ENCODE peak calls at places on chromosomes 5 and 9, in nine cellular contexts. G, U, I, V, Y, O, A, L and K are unnamed samples.
A peak's percentile ranks its signal among the peaks of the same experiment; 100 is the strongest.

GRCh38 chr9:111038336-111039202 is at the start of gene LPAR1:
- DNase-seq in I (peak; percentile 79), V (no peak), L (peak; percentile 84), O (peak; percentile 80), U (peak; percentile 77), G (peak; percentile 17), Y (no peak), A (peak; percentile 57), K (no peak)

GRCh38 chr5:78755822-78756429 is 107.4 kb upstream of the LHFPL2 start:
- DNase-seq in L (no peak), I (no peak), Y (no peak), O (no peak), U (no peak), V (no peak), A (no peak), G (no peak), K (no peak)

GRCh38 chr9:13721481-13722235 is 442.2 kb upstream of the MPDZ start:
- DNase-seq in Y (no peak), L (no peak), A (no peak), O (no peak), U (no peak), V (no peak), I (no peak), G (no peak), K (no peak)

GRCh38 chr9:91583996-91584395 is 160.4 kb upstream of the NFIL3 start:
- DNase-seq in V (no peak), Y (no peak), O (no peak), A (no peak), I (no peak), G (no peak), L (no peak), U (no peak), K (no peak)

GRCh38 chr5:178221857-178222256 is 10.7 kb downstream of the PHYKPL start:
- DNase-seq in U (no peak), L (no peak), A (no peak), G (no peak), O (peak; percentile 43), V (no peak), Y (no peak), I (no peak), K (no peak)

GRCh38 chr5:68110894-68111293 is 104.7 kb upstream of the PIK3R1 start:
- DNase-seq in G (no peak), Y (no peak), O (no peak), V (no peak), U (no peak), L (no peak), A (no peak), I (no peak), K (peak; percentile 41)

GRCh38 chr5:6135977-6136376 is 242.4 kb downstream of the MED10 start:
- DNase-seq in L (no peak), O (no peak), G (no peak), V (peak; percentile 84), U (no peak), I (no peak), Y (no peak), A (no peak), K (no peak)

GRCh38 chr5:6780802-6781391 is 67.7 kb downstream of the TENT4A start:
- DNase-seq in Y (no peak), U (no peak), O (no peak), G (no peak), L (peak; percentile 57), I (no peak), V (peak; percentile 52), A (no peak), K (no peak)

GRCh38 chr5:139402561-139403158 is 1.2 kb downstream of the SPATA24 start:
- DNase-seq in O (peak; percentile 51), V (peak; percentile 50), A (no peak), L (no peak), I (no peak), U (no peak), Y (no peak), G (no peak), K (no peak)

GRCh38 chr9:107491081-107492053 is 1.8 kb upstream of the KLF4 start:
- DNase-seq in V (no peak), I (peak; percentile 49), O (peak; percentile 62), Y (no peak), U (no peak), L (no peak), A (peak; percentile 50), G (no peak), K (no peak)
- H3K4me3 ChIP-seq in V (no peak overlapping the region), I (peak overlapping the region; percentile 60), O (no peak overlapping the region), Y (no peak overlapping the region), U (peak overlapping the region; percentile 77), L (peak overlapping the region; percentile 70), A (peak overlapping the region; percentile 57), G (peak overlapping the region; percentile 68), K (no peak overlapping the region)

GRCh38 chr5:157069949-157070348 is 11.0 kb upstream of the HAVCR1 start:
- DNase-seq in V (no peak), Y (no peak), L (no peak), I (no peak), A (no peak), O (no peak), G (no peak), U (no peak), K (no peak)
- TF ChIP-seq CTCF in V (peak; percentile 55), Y (no peak), L (peak; percentile 9), I (no peak), A (no peak), O (no peak), G (no peak), U (no peak), K (no peak)

GRCh38 chr5:149143470-149143869 is 2.2 kb downstream of the ABLIM3 start:
- DNase-seq in Y (no peak), O (no peak), G (no peak), I (no peak), A (peak; percentile 49), L (no peak), U (no peak), V (no peak), K (no peak)
- H3K4me3 ChIP-seq in Y (no peak overlapping the region), O (no peak overlapping the region), G (no peak overlapping the region), I (no peak overlapping the region), A (no peak overlapping the region), L (peak overlapping the region; percentile 28), U (no peak overlapping the region), V (no peak overlapping the region), K (no peak overlapping the region)

GRCh38 chr9:106286249-106286648 is 576.7 kb upstream of the ZNF462 start:
- DNase-seq in L (peak; percentile 39), V (no peak), O (no peak), U (no peak), I (no peak), G (no peak), Y (no peak), A (no peak), K (no peak)
- TF ChIP-seq CTCF in L (peak; percentile 22), V (peak; percentile 39), O (no peak), U (no peak), I (no peak), G (no peak), Y (peak; percentile 46), A (no peak), K (peak; percentile 28)

DNA sequence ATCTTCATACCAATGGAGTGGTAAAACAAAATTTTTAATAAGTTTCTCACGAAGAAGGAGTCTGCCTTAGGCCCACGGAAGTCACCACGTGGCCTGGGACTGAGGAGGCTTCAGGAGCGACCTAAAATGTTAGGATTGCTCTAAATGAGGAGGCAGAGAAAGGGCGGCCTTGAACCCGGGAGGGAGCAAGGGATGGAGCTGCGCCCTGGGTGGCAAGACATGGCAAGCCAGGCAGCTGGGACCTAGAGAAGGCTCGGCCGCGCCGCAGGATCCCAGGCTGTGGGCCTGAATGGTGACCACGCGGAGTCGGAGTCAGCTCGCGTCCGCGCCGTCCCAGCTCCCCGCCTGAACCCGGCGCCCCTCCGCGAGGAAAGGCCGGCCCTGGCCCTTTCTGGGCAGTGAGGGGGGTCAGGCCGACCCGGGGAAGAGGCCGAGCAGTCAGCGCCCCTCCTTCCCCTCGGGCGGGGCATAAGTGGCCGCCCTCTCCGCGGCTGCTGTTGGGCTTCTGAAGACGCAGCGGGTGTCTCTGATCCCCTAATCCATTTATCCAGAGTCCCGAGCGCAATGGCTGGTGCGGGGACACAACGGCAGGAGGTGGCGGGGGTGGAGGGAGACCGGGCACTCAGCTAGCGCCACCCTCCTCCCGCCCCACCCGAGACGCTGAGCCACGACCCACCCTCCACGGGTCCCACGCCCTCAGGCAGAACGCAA is 10.6 kb downstream of the IRX1 start:
- DNase-seq in L (peak; percentile 11), G (no peak), A (no peak), Y (no peak), I (no peak), U (peak; percentile 57), V (no peak), O (no peak), K (no peak)
- H3K4me3 ChIP-seq in L (no peak overlapping the region), G (no peak overlapping the region), A (no peak overlapping the region), Y (no peak overlapping the region), I (no peak overlapping the region), U (no peak overlapping the region), V (no peak overlapping the region), O (no peak overlapping the region), K (no peak overlapping the region)

DNA sequence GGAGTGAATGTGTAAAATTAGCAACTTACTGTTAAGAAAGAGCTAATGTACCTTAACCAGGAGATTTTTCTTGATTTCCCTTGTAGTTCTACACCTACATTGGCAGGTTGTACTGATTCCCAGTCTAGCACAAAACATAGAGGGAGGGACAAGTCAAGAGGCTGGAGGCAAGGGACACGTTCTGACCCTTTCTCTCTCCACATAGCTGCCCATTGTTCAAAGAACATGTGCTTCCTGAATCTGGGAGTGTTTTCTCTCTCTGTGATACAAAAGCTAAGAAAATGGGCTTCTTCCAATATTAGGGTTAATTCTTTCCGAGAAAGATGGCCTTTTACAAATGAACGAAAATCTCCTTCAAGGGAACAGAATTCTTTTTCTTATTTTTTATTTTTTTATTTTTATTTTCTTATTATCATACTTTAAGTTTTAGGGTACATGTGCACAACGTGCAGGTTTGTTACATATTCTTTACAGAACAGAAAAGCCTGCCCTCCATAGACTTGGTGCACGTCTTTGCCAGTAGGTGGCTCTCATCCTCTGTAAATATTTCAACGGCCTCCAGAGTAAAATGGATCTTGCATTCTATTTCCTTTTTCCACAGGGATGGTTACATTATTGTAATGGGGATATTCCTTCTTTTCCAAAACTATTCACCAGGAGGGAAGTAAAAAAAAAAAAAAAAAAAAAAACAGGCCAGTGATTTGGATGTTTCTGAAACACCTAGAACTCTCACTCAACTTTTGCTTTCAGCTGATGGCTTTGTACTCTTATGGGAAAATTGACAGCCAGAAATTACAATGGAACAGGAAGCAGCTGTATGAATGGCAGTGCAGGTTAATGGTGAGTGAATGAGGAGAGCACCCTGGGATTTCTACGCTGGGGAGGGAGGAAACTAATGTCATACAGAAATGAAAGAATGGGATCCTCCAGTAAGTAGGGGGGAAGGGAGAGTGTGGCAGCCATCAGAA is 13.1 kb upstream of the IFNA5 start:
- DNase-seq in U (no peak), I (peak; percentile 47), L (peak; percentile 30), O (no peak), A (peak; percentile 17), V (peak; percentile 54), Y (no peak), G (no peak), K (no peak)
- TF ChIP-seq CTCF in U (peak; percentile 75), I (peak; percentile 57), L (peak; percentile 77), O (peak; percentile 23), A (peak; percentile 62), V (peak; percentile 84), Y (peak; percentile 69), G (peak; percentile 71), K (peak; percentile 74)